ENCODE peak calls at places on chromosomes 13 and 19, in six cellular contexts. One of them, this sample, is unnamed.

GRCh38 chr13:21347753-21348318 is 111.3 kb downstream of the ZDHHC20 start:
- DNase-seq in astrocyte: no peak
- DNase-seq in IMR-90: no peak
- DNase-seq in AG10803: no peak
- DNase-seq in AG09309: no peak
- DNase-seq in heart left ventricle: no peak
- DNase-seq in this sample: no peak

GRCh38 chr19:32367063-32367462 is 21.7 kb downstream of the ZNF507 start:
- DNase-seq in heart left ventricle: no peak
- DNase-seq in astrocyte: no peak
- DNase-seq in AG10803: no peak
- DNase-seq in IMR-90: no peak
- DNase-seq in AG09309: no peak
- DNase-seq in this sample: no peak

GRCh38 chr19:22545751-22546150 is 88.4 kb upstream of the ZNF492 start:
- DNase-seq in AG09309: no peak
- DNase-seq in astrocyte: no peak
- DNase-seq in heart left ventricle: no peak
- DNase-seq in AG10803: no peak
- DNase-seq in IMR-90: no peak
- DNase-seq in this sample: peak

GRCh38 chr13:18628428-18628827 is 553.2 kb downstream of the TUBA3C start:
- DNase-seq in astrocyte: no peak
- DNase-seq in AG10803: no peak
- DNase-seq in IMR-90: no peak
- DNase-seq in heart left ventricle: no peak
- DNase-seq in AG09309: no peak
- DNase-seq in this sample: no peak

GRCh38 chr19:46042252-46042883 is 1.6 kb upstream of the IGFL4 start:
- DNase-seq in heart left ventricle: no peak
- DNase-seq in AG09309: no peak
- DNase-seq in AG10803: no peak
- DNase-seq in astrocyte: no peak
- DNase-seq in IMR-90: no peak
- DNase-seq in this sample: no peak

GRCh38 chr13:24887759-24888158 is 123.8 kb downstream of the RNF17 start:
- DNase-seq in heart left ventricle: no peak
- DNase-seq in IMR-90: no peak
- DNase-seq in AG10803: no peak
- DNase-seq in AG09309: no peak
- DNase-seq in astrocyte: no peak
- DNase-seq in this sample: no peak

GRCh38 chr13:44237276-44237767 is 136.3 kb upstream of the SERP2 start:
- DNase-seq in heart left ventricle: peak
- DNase-seq in IMR-90: peak
- DNase-seq in AG10803: peak
- DNase-seq in astrocyte: peak
- DNase-seq in AG09309: peak
- DNase-seq in this sample: peak

GRCh38 chr19:47865166-47865565 is 6.1 kb downstream of the TPRX2 start:
- DNase-seq in IMR-90: no peak
- DNase-seq in astrocyte: no peak
- DNase-seq in heart left ventricle: peak
- DNase-seq in AG09309: no peak
- DNase-seq in AG10803: no peak
- DNase-seq in this sample: no peak

GRCh38 chr13:50512602-50513527 is 330.6 kb downstream of the DLEU7 start:
- DNase-seq in IMR-90: peak
- DNase-seq in heart left ventricle: peak
- DNase-seq in AG10803: peak
- DNase-seq in astrocyte: peak
- DNase-seq in AG09309: no peak
- DNase-seq in this sample: peak

GRCh38 chr19:48689438-48689837 is 6.3 kb upstream of the FUT2 start:
- DNase-seq in astrocyte: no peak
- DNase-seq in IMR-90: no peak
- DNase-seq in AG10803: no peak
- DNase-seq in heart left ventricle: no peak
- DNase-seq in AG09309: no peak
- DNase-seq in this sample: no peak

GRCh38 chr13:43802511-43802910 is 15.7 kb upstream of the ENOX1 start:
- DNase-seq in IMR-90: no peak
- DNase-seq in AG09309: no peak
- DNase-seq in heart left ventricle: no peak
- DNase-seq in astrocyte: no peak
- DNase-seq in AG10803: no peak
- DNase-seq in this sample: no peak

GRCh38 chr19:13007292-13008045 is 12.2 kb downstream of the NFIX start:
- DNase-seq in AG09309: no peak
- DNase-seq in heart left ventricle: peak
- DNase-seq in IMR-90: no peak
- DNase-seq in AG10803: peak
- DNase-seq in astrocyte: no peak
- DNase-seq in this sample: no peak

GRCh38 chr19:30701178-30701577 is 329.0 kb downstream of the ZNF536 start:
- DNase-seq in heart left ventricle: no peak
- DNase-seq in AG09309: no peak
- DNase-seq in AG10803: no peak
- DNase-seq in IMR-90: no peak
- DNase-seq in astrocyte: no peak
- DNase-seq in this sample: no peak

GRCh38 chr13:28582225-28582891 is 76.6 kb upstream of the POMP start:
- DNase-seq in AG10803: no peak
- DNase-seq in astrocyte: no peak
- DNase-seq in heart left ventricle: no peak
- DNase-seq in IMR-90: peak
- DNase-seq in AG09309: no peak
- DNase-seq in this sample: peak

DNA sequence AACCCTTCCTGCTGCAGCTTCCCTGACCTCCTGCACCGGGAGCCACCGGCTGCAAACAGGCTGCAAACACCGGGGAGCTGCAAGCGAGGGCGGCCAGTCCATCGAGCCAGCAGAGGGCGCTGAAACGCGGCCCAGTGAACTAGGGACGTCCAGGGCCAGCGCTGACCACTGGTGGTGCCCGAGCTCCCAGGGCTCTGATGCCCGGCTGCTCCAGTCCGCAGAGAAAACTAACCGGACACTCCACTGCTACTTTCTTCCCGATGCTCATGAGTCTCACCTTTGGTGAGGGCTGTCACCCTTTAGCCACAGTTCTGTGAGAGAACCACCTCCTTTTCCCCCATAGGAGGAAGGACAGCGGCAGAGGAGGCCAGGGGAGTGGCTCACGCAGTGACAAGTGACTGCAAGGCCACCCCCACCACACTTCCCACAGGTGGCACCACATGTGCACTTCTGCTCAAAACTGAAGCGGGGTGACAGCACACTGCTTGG is 82.8 kb upstream of the MTIF3 start:
- DNase-seq in IMR-90: peak
- DNase-seq in AG10803: peak
- DNase-seq in AG09309: peak
- DNase-seq in heart left ventricle: peak
- DNase-seq in astrocyte: peak
- DNase-seq in this sample: peak
- TF ChIP-seq CTCF in IMR-90: peak
- TF ChIP-seq CTCF in AG10803: peak
- TF ChIP-seq CTCF in AG09309: peak
- TF ChIP-seq CTCF in heart left ventricle: peak
- TF ChIP-seq CTCF in astrocyte: peak
- TF ChIP-seq CTCF in this sample: peak

GRCh38 chr19:5628470-5628869 is 5.6 kb downstream of the SAFB start:
- DNase-seq in IMR-90: peak
- DNase-seq in AG09309: peak
- DNase-seq in astrocyte: peak
- DNase-seq in AG10803: peak
- DNase-seq in heart left ventricle: no peak
- DNase-seq in this sample: no peak
- H3K4me3 ChIP-seq in IMR-90: no peak
- H3K4me3 ChIP-seq in AG09309: no peak
- H3K4me3 ChIP-seq in astrocyte: no peak
- H3K4me3 ChIP-seq in AG10803: no peak
- H3K4me3 ChIP-seq in heart left ventricle: no peak
- H3K4me3 ChIP-seq in this sample: no peak

GRCh38 chr13:76017861-76018556 is 381.9 kb downstream of the LMO7 start:
- DNase-seq in AG10803: no peak
- DNase-seq in AG09309: no peak
- DNase-seq in IMR-90: no peak
- DNase-seq in astrocyte: no peak
- DNase-seq in heart left ventricle: no peak
- DNase-seq in this sample: no peak

GRCh38 chr13:76016799-76017198 is 380.7 kb downstream of the LMO7 start:
- DNase-seq in heart left ventricle: no peak
- DNase-seq in AG09309: no peak
- DNase-seq in astrocyte: no peak
- DNase-seq in AG10803: peak
- DNase-seq in IMR-90: peak
- DNase-seq in this sample: peak

GRCh38 chr13:76020421-76020955 is 384.4 kb downstream of the LMO7 start:
- DNase-seq in astrocyte: no peak
- DNase-seq in IMR-90: no peak
- DNase-seq in AG10803: no peak
- DNase-seq in heart left ventricle: no peak
- DNase-seq in AG09309: no peak
- DNase-seq in this sample: no peak

GRCh38 chr13:76023644-76024043 is 387.5 kb downstream of the LMO7 start:
- DNase-seq in astrocyte: peak
- DNase-seq in AG10803: peak
- DNase-seq in heart left ventricle: no peak
- DNase-seq in IMR-90: peak
- DNase-seq in AG09309: no peak
- DNase-seq in this sample: no peak

DNA sequence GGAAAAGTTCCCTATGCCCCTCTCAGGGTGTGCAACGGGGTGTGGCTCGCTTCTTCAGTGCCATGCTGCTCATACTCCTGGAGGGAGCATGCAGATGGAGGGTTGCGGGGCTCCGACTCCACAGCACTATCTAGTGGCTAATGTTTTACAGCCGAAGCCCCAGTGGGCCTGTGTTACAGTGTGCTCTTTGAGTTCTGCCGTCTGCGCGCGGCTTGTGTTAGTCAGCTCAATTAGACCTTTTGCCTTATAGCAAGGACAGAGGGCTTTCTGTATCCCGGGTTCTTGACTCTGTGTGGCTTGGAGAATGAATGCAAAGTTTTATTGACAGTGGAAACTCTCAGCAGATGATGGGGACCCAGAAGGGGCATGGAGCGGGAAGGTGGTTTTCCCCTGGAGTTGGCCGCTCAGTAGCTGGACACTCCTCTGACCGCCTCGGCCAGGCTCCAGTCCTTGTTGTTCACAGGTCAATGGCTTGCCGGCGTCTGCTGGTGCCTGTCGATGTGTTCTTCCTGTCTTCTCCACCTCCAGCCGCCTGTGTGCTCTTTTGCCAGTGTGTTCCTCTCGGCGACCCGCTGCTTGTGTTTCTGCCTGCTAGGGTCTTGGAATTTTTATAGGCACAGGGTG is 383.4 kb downstream of the LMO7 start:
- DNase-seq in AG09309: no peak
- DNase-seq in heart left ventricle: no peak
- DNase-seq in IMR-90: no peak
- DNase-seq in AG10803: no peak
- DNase-seq in astrocyte: no peak
- DNase-seq in this sample: no peak
- TF ChIP-seq CTCF in AG09309: peak
- TF ChIP-seq CTCF in heart left ventricle: peak
- TF ChIP-seq CTCF in IMR-90: no peak
- TF ChIP-seq CTCF in AG10803: no peak
- TF ChIP-seq CTCF in astrocyte: peak
- TF ChIP-seq CTCF in this sample: peak

GRCh38 chr13:35699805-35700204 is 223.3 kb upstream of the MAB21L1 start:
- DNase-seq in AG10803: peak
- DNase-seq in AG09309: peak
- DNase-seq in heart left ventricle: no peak
- DNase-seq in astrocyte: peak
- DNase-seq in IMR-90: peak
- DNase-seq in this sample: no peak
- H3K4me3 ChIP-seq in AG10803: peak
- H3K4me3 ChIP-seq in AG09309: peak
- H3K4me3 ChIP-seq in heart left ventricle: no peak
- H3K4me3 ChIP-seq in astrocyte: peak
- H3K4me3 ChIP-seq in IMR-90: peak
- H3K4me3 ChIP-seq in this sample: no peak

GRCh38 chr19:54462713-54463530 is 656 bp downstream of the LENG9 start:
- DNase-seq in astrocyte: no peak
- DNase-seq in AG09309: no peak
- DNase-seq in AG10803: peak
- DNase-seq in IMR-90: peak
- DNase-seq in heart left ventricle: peak
- DNase-seq in this sample: peak
- TF ChIP-seq CTCF in astrocyte: no peak
- TF ChIP-seq CTCF in AG09309: peak
- TF ChIP-seq CTCF in AG10803: peak
- TF ChIP-seq CTCF in IMR-90: peak
- TF ChIP-seq CTCF in heart left ventricle: peak
- TF ChIP-seq CTCF in this sample: peak

GRCh38 chr13:97435794-97436193 is 1.8 kb downstream of the RAP2A start:
- DNase-seq in AG09309: no peak
- DNase-seq in astrocyte: no peak
- DNase-seq in AG10803: no peak
- DNase-seq in IMR-90: no peak
- DNase-seq in heart left ventricle: no peak
- DNase-seq in this sample: peak

GRCh38 chr13:97436845-97437244 is 2.9 kb downstream of the RAP2A start:
- DNase-seq in AG10803: no peak
- DNase-seq in AG09309: no peak
- DNase-seq in IMR-90: no peak
- DNase-seq in heart left ventricle: no peak
- DNase-seq in astrocyte: no peak
- DNase-seq in this sample: no peak

GRCh38 chr13:97433727-97434416 is at the start of gene RAP2A:
- DNase-seq in AG09309: peak
- DNase-seq in astrocyte: peak
- DNase-seq in heart left ventricle: peak
- DNase-seq in AG10803: peak
- DNase-seq in IMR-90: peak
- DNase-seq in this sample: peak

GRCh38 chr13:97434417-97435296 is 688 bp downstream of the RAP2A start:
- DNase-seq in AG10803: no peak
- DNase-seq in heart left ventricle: peak
- DNase-seq in astrocyte: peak
- DNase-seq in IMR-90: peak
- DNase-seq in AG09309: no peak
- DNase-seq in this sample: peak

DNA sequence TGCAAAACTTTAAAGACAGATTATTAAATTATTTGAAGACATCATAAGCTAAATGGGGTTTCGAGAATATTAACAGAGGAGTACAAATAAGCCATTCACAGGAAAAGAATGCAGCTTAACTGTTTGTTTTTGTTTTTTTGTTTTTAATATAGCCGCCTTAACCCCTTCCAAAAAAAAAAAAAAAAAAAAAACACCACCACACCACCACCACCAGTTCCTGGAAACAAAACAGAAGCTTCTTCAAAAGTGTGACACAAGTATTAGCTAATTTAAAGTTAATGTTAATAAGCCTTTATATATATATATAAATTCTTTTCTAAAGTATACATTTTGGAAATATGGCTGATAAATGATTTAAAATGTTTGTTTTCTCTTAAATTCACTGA is 1.3 kb downstream of the RAP2A start:
- DNase-seq in AG10803: no peak
- DNase-seq in astrocyte: no peak
- DNase-seq in AG09309: no peak
- DNase-seq in IMR-90: no peak
- DNase-seq in heart left ventricle: no peak
- DNase-seq in this sample: no peak
- H3K4me3 ChIP-seq in AG10803: peak
- H3K4me3 ChIP-seq in astrocyte: peak
- H3K4me3 ChIP-seq in AG09309: peak
- H3K4me3 ChIP-seq in IMR-90: peak
- H3K4me3 ChIP-seq in heart left ventricle: peak
- H3K4me3 ChIP-seq in this sample: peak

GRCh38 chr19:480016-480855 is 16.1 kb upstream of the MADCAM1 start:
- DNase-seq in AG09309: no peak
- DNase-seq in AG10803: peak
- DNase-seq in IMR-90: no peak
- DNase-seq in heart left ventricle: peak
- DNase-seq in astrocyte: no peak
- DNase-seq in this sample: peak
- TF ChIP-seq CTCF in AG09309: peak
- TF ChIP-seq CTCF in AG10803: peak
- TF ChIP-seq CTCF in IMR-90: peak
- TF ChIP-seq CTCF in heart left ventricle: peak
- TF ChIP-seq CTCF in astrocyte: peak
- TF ChIP-seq CTCF in this sample: peak